ENCODE peak calls at places on chromosomes 7 and 10, in six cellular contexts. One of them, this sample, is unnamed.
A peak's percentile ranks its signal among the peaks of the same experiment; 100 is the strongest.

GRCh38 chr7:123191132-123191531 is 8.6 kb downstream of the SLC13A1 start:
- DNase-seq in transverse colon: no peak
- DNase-seq in breast epithelium: no peak
- DNase-seq in GM12878: no peak
- DNase-seq in uterus: no peak
- DNase-seq in suprapubic skin: no peak
- DNase-seq in this sample: no peak

GRCh38 chr7:49580000-49580399 is 193.4 kb upstream of the VWC2 start:
- DNase-seq in transverse colon: no peak
- DNase-seq in suprapubic skin: no peak
- DNase-seq in breast epithelium: no peak
- DNase-seq in GM12878: no peak
- DNase-seq in uterus: no peak
- DNase-seq in this sample: no peak

GRCh38 chr7:93551063-93551895 is 23.2 kb downstream of the CALCR start:
- DNase-seq in uterus: no peak
- DNase-seq in transverse colon: no peak
- DNase-seq in GM12878: no peak
- DNase-seq in breast epithelium: no peak
- DNase-seq in suprapubic skin: no peak
- DNase-seq in this sample: no peak

GRCh38 chr10:129956902-129957673 is 7.0 kb downstream of the EBF3 start:
- DNase-seq in GM12878: no peak
- DNase-seq in transverse colon: no peak
- DNase-seq in breast epithelium: no peak
- DNase-seq in suprapubic skin: no peak
- DNase-seq in uterus: no peak
- DNase-seq in this sample: no peak

GRCh38 chr10:4174197-4174596 is 389.2 kb upstream of the KLF6 start:
- DNase-seq in GM12878: no peak
- DNase-seq in suprapubic skin: no peak
- DNase-seq in breast epithelium: no peak
- DNase-seq in uterus: no peak
- DNase-seq in transverse colon: no peak
- DNase-seq in this sample: no peak

GRCh38 chr10:9036711-9037204 is 982.3 kb downstream of the GATA3 start:
- DNase-seq in suprapubic skin: no peak
- DNase-seq in breast epithelium: no peak
- DNase-seq in GM12878: no peak
- DNase-seq in uterus: no peak
- DNase-seq in transverse colon: no peak
- DNase-seq in this sample: no peak

GRCh38 chr7:131521651-131522163 is 34.7 kb downstream of the PODXL start:
- DNase-seq in uterus: peak; percentile 71
- DNase-seq in suprapubic skin: peak; percentile 55
- DNase-seq in transverse colon: peak; percentile 78
- DNase-seq in breast epithelium: no peak
- DNase-seq in GM12878: no peak
- DNase-seq in this sample: no peak

GRCh38 chr7:158581440-158582088 is 6.1 kb downstream of the PTPRN2 start:
- DNase-seq in GM12878: no peak
- DNase-seq in suprapubic skin: no peak
- DNase-seq in breast epithelium: no peak
- DNase-seq in transverse colon: peak; percentile 46
- DNase-seq in uterus: no peak
- DNase-seq in this sample: no peak

GRCh38 chr7:66330961-66331360 is 125.8 kb downstream of the TPST1 start:
- DNase-seq in suprapubic skin: peak; percentile 73
- DNase-seq in transverse colon: no peak
- DNase-seq in GM12878: no peak
- DNase-seq in uterus: peak; percentile 58
- DNase-seq in breast epithelium: no peak
- DNase-seq in this sample: no peak

GRCh38 chr7:144818516-144818915 is 17.3 kb downstream of the TPK1 start:
- DNase-seq in GM12878: no peak
- DNase-seq in uterus: no peak
- DNase-seq in suprapubic skin: no peak
- DNase-seq in transverse colon: no peak
- DNase-seq in breast epithelium: no peak
- DNase-seq in this sample: no peak

GRCh38 chr7:78071821-78072590 is 273.4 kb downstream of the PHTF2 start:
- DNase-seq in transverse colon: no peak
- DNase-seq in uterus: no peak
- DNase-seq in breast epithelium: no peak
- DNase-seq in GM12878: no peak
- DNase-seq in suprapubic skin: no peak
- DNase-seq in this sample: peak; percentile 32

GRCh38 chr7:131336956-131337355 is 9.3 kb downstream of the MKLN1 start:
- DNase-seq in suprapubic skin: no peak
- DNase-seq in GM12878: no peak
- DNase-seq in transverse colon: no peak
- DNase-seq in uterus: no peak
- DNase-seq in breast epithelium: no peak
- DNase-seq in this sample: no peak

GRCh38 chr7:126574276-126574675 is 678.5 kb downstream of the GRM8 start:
- DNase-seq in transverse colon: no peak
- DNase-seq in breast epithelium: no peak
- DNase-seq in uterus: no peak
- DNase-seq in suprapubic skin: no peak
- DNase-seq in GM12878: no peak
- DNase-seq in this sample: no peak

GRCh38 chr7:55574062-55574717 is 1.9 kb upstream of the VOPP1 start:
- DNase-seq in uterus: no peak
- DNase-seq in GM12878: no peak
- DNase-seq in breast epithelium: no peak
- DNase-seq in suprapubic skin: no peak
- DNase-seq in transverse colon: no peak
- DNase-seq in this sample: no peak

GRCh38 chr7:90642978-90643377 is 46.9 kb downstream of the CDK14 start:
- DNase-seq in GM12878: no peak
- DNase-seq in uterus: no peak
- DNase-seq in breast epithelium: no peak
- DNase-seq in transverse colon: no peak
- DNase-seq in suprapubic skin: no peak
- DNase-seq in this sample: no peak

GRCh38 chr10:1058017-1058416 is 1.8 kb downstream of the WDR37 start:
- DNase-seq in GM12878: no peak
- DNase-seq in breast epithelium: no peak
- DNase-seq in suprapubic skin: no peak
- DNase-seq in transverse colon: no peak
- DNase-seq in uterus: no peak
- DNase-seq in this sample: no peak

GRCh38 chr7:79458796-79459195 is 5.3 kb upstream of the MAGI2 start:
- DNase-seq in breast epithelium: no peak
- DNase-seq in uterus: no peak
- DNase-seq in GM12878: no peak
- DNase-seq in suprapubic skin: no peak
- DNase-seq in transverse colon: no peak
- DNase-seq in this sample: no peak

GRCh38 chr7:130063036-130063435 is 7.3 kb upstream of the KLHDC10 start:
- DNase-seq in GM12878: no peak
- DNase-seq in suprapubic skin: peak; percentile 72
- DNase-seq in breast epithelium: no peak
- DNase-seq in uterus: no peak
- DNase-seq in transverse colon: peak; percentile 54
- DNase-seq in this sample: no peak

GRCh38 chr7:82542665-82543064 is 99.1 kb upstream of the CACNA2D1 start:
- DNase-seq in suprapubic skin: no peak
- DNase-seq in breast epithelium: no peak
- DNase-seq in transverse colon: no peak
- DNase-seq in uterus: no peak
- DNase-seq in GM12878: no peak
- DNase-seq in this sample: no peak

GRCh38 chr10:79404231-79404609 is 41.2 kb downstream of the ZCCHC24 start:
- DNase-seq in GM12878: no peak
- DNase-seq in transverse colon: peak; percentile 41
- DNase-seq in suprapubic skin: peak; percentile 88
- DNase-seq in uterus: peak; percentile 91
- DNase-seq in breast epithelium: peak; percentile 64
- DNase-seq in this sample: no peak

GRCh38 chr10:3095373-3096139 is 28.2 kb downstream of the PFKP start:
- DNase-seq in suprapubic skin: no peak
- DNase-seq in breast epithelium: no peak
- DNase-seq in uterus: peak; percentile 75
- DNase-seq in transverse colon: peak; percentile 35
- DNase-seq in GM12878: peak; percentile 25
- DNase-seq in this sample: peak; percentile 56

GRCh38 chr7:781228-781864 is 50.9 kb upstream of the SUN1 start:
- DNase-seq in suprapubic skin: no peak
- DNase-seq in transverse colon: no peak
- DNase-seq in GM12878: no peak
- DNase-seq in uterus: peak; percentile 50
- DNase-seq in breast epithelium: no peak
- DNase-seq in this sample: no peak

GRCh38 chr10:101014230-101014884 is 14.7 kb downstream of the LZTS2 start:
- DNase-seq in suprapubic skin: peak; percentile 89
- DNase-seq in transverse colon: peak; percentile 90
- DNase-seq in breast epithelium: peak; percentile 68
- DNase-seq in uterus: peak; percentile 85
- DNase-seq in GM12878: no peak
- DNase-seq in this sample: peak; percentile 82

GRCh38 chr10:121078036-121078435 is 226.9 kb downstream of the WDR11 start:
- DNase-seq in transverse colon: no peak
- DNase-seq in breast epithelium: no peak
- DNase-seq in GM12878: no peak
- DNase-seq in uterus: no peak
- DNase-seq in suprapubic skin: no peak
- DNase-seq in this sample: no peak

GRCh38 chr7:36605662-36606441 is 118.4 kb downstream of the AOAH start:
- DNase-seq in breast epithelium: no peak
- DNase-seq in transverse colon: no peak
- DNase-seq in GM12878: no peak
- DNase-seq in uterus: no peak
- DNase-seq in suprapubic skin: no peak
- DNase-seq in this sample: no peak

GRCh38 chr10:22250897-22251605 is 33.2 kb upstream of the EBLN1 start:
- DNase-seq in suprapubic skin: no peak
- DNase-seq in GM12878: no peak
- DNase-seq in breast epithelium: no peak
- DNase-seq in uterus: no peak
- DNase-seq in transverse colon: no peak
- DNase-seq in this sample: no peak

GRCh38 chr7:67738958-67739357 is 742.3 kb downstream of the TYW1 start:
- DNase-seq in uterus: peak; percentile 22
- DNase-seq in breast epithelium: peak; percentile 31
- DNase-seq in suprapubic skin: peak; percentile 56
- DNase-seq in transverse colon: no peak
- DNase-seq in GM12878: no peak
- DNase-seq in this sample: no peak

GRCh38 chr10:48974757-48975156 is 35.1 kb upstream of the LRRC18 start:
- DNase-seq in breast epithelium: no peak
- DNase-seq in transverse colon: no peak
- DNase-seq in GM12878: no peak
- DNase-seq in uterus: no peak
- DNase-seq in suprapubic skin: no peak
- DNase-seq in this sample: no peak

DNA sequence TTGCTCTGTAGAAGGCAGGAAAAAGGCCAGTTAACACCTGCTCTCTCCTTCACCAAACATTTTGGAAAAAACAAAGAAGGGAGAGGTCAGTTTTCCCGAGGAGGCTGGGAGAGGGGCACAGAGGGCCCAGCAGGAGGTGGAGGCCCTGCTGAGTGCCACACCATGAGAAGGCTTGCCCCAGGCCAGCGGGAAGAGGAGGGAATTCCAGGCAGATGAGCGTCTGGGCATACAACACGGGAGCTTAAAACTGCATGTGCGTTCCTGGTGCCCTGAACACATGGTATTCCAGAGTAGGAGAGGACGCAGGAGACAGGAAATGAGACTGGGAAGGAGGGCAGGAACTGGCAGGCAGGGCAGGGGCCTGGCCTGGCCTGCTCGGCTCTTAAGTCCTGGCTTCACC is 182.4 kb downstream of the CCDC3 start:
- DNase-seq in uterus: no peak
- DNase-seq in transverse colon: no peak
- DNase-seq in breast epithelium: no peak
- DNase-seq in suprapubic skin: no peak
- DNase-seq in GM12878: no peak
- DNase-seq in this sample: no peak
- H3K4me3 ChIP-seq in uterus: no peak overlapping the region
- H3K4me3 ChIP-seq in transverse colon: no peak overlapping the region
- H3K4me3 ChIP-seq in breast epithelium: no peak overlapping the region
- H3K4me3 ChIP-seq in suprapubic skin: no peak overlapping the region
- H3K4me3 ChIP-seq in GM12878: no peak overlapping the region
- H3K4me3 ChIP-seq in this sample: no peak overlapping the region

GRCh38 chr7:23469150-23469960 is 936 bp downstream of the IGF2BP3 start:
- DNase-seq in GM12878: no peak
- DNase-seq in suprapubic skin: no peak
- DNase-seq in transverse colon: no peak
- DNase-seq in uterus: no peak
- DNase-seq in breast epithelium: no peak
- DNase-seq in this sample: no peak

GRCh38 chr7:23472046-23472445 is 1.8 kb upstream of the IGF2BP3 start:
- DNase-seq in transverse colon: no peak
- DNase-seq in suprapubic skin: no peak
- DNase-seq in GM12878: no peak
- DNase-seq in uterus: no peak
- DNase-seq in breast epithelium: no peak
- DNase-seq in this sample: no peak

GRCh38 chr7:23469961-23470250 is 385 bp downstream of the IGF2BP3 start:
- DNase-seq in transverse colon: no peak
- DNase-seq in GM12878: no peak
- DNase-seq in suprapubic skin: no peak
- DNase-seq in breast epithelium: no peak
- DNase-seq in uterus: no peak
- DNase-seq in this sample: no peak

GRCh38 chr7:23471090-23471859 is 984 bp upstream of the IGF2BP3 start:
- DNase-seq in transverse colon: peak; percentile 21
- DNase-seq in GM12878: no peak
- DNase-seq in breast epithelium: no peak
- DNase-seq in uterus: no peak
- DNase-seq in suprapubic skin: no peak
- DNase-seq in this sample: peak; percentile 82

GRCh38 chr7:23470290-23471089 is at the start of gene IGF2BP3:
- DNase-seq in breast epithelium: no peak
- DNase-seq in uterus: no peak
- DNase-seq in transverse colon: peak; percentile 24
- DNase-seq in GM12878: peak; percentile 87
- DNase-seq in suprapubic skin: no peak
- DNase-seq in this sample: no peak
- TF ChIP-seq POLR2A in breast epithelium: no peak
- TF ChIP-seq POLR2A in uterus: no peak
- TF ChIP-seq POLR2A in transverse colon: no peak
- TF ChIP-seq POLR2A in GM12878: peak; percentile 68
- TF ChIP-seq POLR2A in suprapubic skin: no peak
- TF ChIP-seq POLR2A in this sample: no peak

GRCh38 chr7:128005759-128006159 is 25.5 kb downstream of the LRRC4 start:
- DNase-seq in transverse colon: no peak
- DNase-seq in uterus: no peak
- DNase-seq in breast epithelium: no peak
- DNase-seq in suprapubic skin: no peak
- DNase-seq in GM12878: no peak
- DNase-seq in this sample: no peak
- H3K27ac ChIP-seq in transverse colon: no peak overlapping the region
- H3K27ac ChIP-seq in uterus: no peak overlapping the region
- H3K27ac ChIP-seq in breast epithelium: no peak overlapping the region
- H3K27ac ChIP-seq in suprapubic skin: no peak overlapping the region
- H3K27ac ChIP-seq in GM12878: no peak overlapping the region
- H3K27ac ChIP-seq in this sample: no peak overlapping the region

GRCh38 chr7:156616269-156617202 is 24.0 kb upstream of the RNF32 start:
- DNase-seq in GM12878: no peak
- DNase-seq in uterus: no peak
- DNase-seq in transverse colon: peak; percentile 58
- DNase-seq in suprapubic skin: no peak
- DNase-seq in breast epithelium: no peak
- DNase-seq in this sample: peak; percentile 81
- H3K4me3 ChIP-seq in GM12878: no peak overlapping the region
- H3K4me3 ChIP-seq in uterus: no peak overlapping the region
- H3K4me3 ChIP-seq in transverse colon: peak overlapping the region; percentile 46
- H3K4me3 ChIP-seq in suprapubic skin: peak overlapping the region; percentile 39
- H3K4me3 ChIP-seq in breast epithelium: peak overlapping the region; percentile 24
- H3K4me3 ChIP-seq in this sample: peak overlapping the region; percentile 59